ENCODE peak calls at places on chromosome 11, in ten cellular contexts. O is HFFc6; C is PC-3; T is activated naive CD4-positive, alpha-beta T cell; P is dermis microvascular lymphatic vessel endothelial cell; A is stimulated activated CD8-positive, alpha-beta memory T cell treated with anti-CD3 and anti-CD28 coated beads, Interleukin-4, amount 100 ng/mL, for 1 hour; B is body of pancreas; W is osteocyte; S is AG09309; Z is GM10248. Q is an unnamed sample.

GRCh38 chr11:70778828-70779365 is 380.6 kb downstream of the CTTN start:
- DNase-seq in P (no peak), B (no peak), S (no peak), T (no peak), A (no peak), C (no peak), O (no peak), W (no peak), Z (no peak), Q (no peak)

GRCh38 chr11:65430406-65431217 is 8.0 kb downstream of the NEAT1 start:
- DNase-seq in C (peak; percentile 26), W (no peak), A (no peak), Z (no peak), P (no peak), S (peak; percentile 46), O (peak; percentile 48), B (no peak), T (no peak), Q (peak; percentile 54)

GRCh38 chr11:3859373-3859881 is 4.0 kb downstream of the STIM1 start:
- DNase-seq in W (no peak), P (no peak), C (no peak), O (no peak), S (no peak), A (no peak), B (peak; percentile 44), Z (peak; percentile 67), T (no peak), Q (no peak)

GRCh38 chr11:83865636-83866461 is 579.7 kb upstream of the CCDC90B start:
- DNase-seq in P (no peak), S (no peak), W (no peak), O (no peak), Z (no peak), C (peak; percentile 7), T (no peak), A (no peak), B (no peak), Q (no peak)

GRCh38 chr11:106242723-106243405 is 165.4 kb downstream of the AASDHPPT start:
- DNase-seq in S (no peak), T (no peak), Z (no peak), W (no peak), A (no peak), B (no peak), P (no peak), C (no peak), O (no peak), Q (no peak)

GRCh38 chr11:47413351-47413750 is 5.0 kb downstream of the SLC39A13 start:
- DNase-seq in W (no peak), S (no peak), P (no peak), A (no peak), T (no peak), O (no peak), B (no peak), Z (no peak), C (no peak), Q (no peak)

GRCh38 chr11:86637976-86638375 is 34.4 kb downstream of the ME3 start:
- DNase-seq in Z (no peak), P (no peak), B (no peak), A (no peak), C (no peak), O (no peak), T (no peak), W (no peak), S (no peak), Q (no peak)

GRCh38 chr11:73349633-73350032 is 26.6 kb upstream of the RELT start:
- DNase-seq in C (no peak), O (no peak), S (no peak), T (no peak), Z (no peak), W (no peak), B (no peak), P (no peak), A (no peak), Q (no peak)

GRCh38 chr11:133065847-133066485 is 466.3 kb downstream of the OPCML start:
- DNase-seq in S (no peak), Z (no peak), B (no peak), W (no peak), T (no peak), C (no peak), P (no peak), O (peak; percentile 61), A (no peak), Q (no peak)

GRCh38 chr11:131910491-131911387 is 540.3 kb downstream of the NTM start:
- DNase-seq in Z (peak; percentile 29), T (no peak), B (no peak), A (no peak), S (no peak), P (no peak), W (no peak), C (no peak), O (no peak), Q (no peak)

GRCh38 chr11:20353829-20354434 is 9.6 kb upstream of the HTATIP2 start:
- DNase-seq in S (no peak), T (no peak), Z (peak; percentile 35), W (no peak), B (peak; percentile 33), A (no peak), O (peak; percentile 28), C (peak; percentile 65), P (no peak), Q (peak; percentile 58)

GRCh38 chr11:75639752-75640151 is 29.1 kb downstream of the MAP6 start:
- DNase-seq in S (no peak), O (peak; percentile 27), A (no peak), Z (no peak), B (peak; percentile 82), W (no peak), T (no peak), P (peak; percentile 71), C (no peak), Q (no peak)

GRCh38 chr11:59706518-59707285 is 6.9 kb downstream of the OR10V1 start:
- DNase-seq in C (peak; percentile 90), T (no peak), P (no peak), O (peak; percentile 97), W (no peak), B (peak; percentile 3), Z (no peak), S (peak; percentile 18), A (no peak), Q (peak; percentile 44)

GRCh38 chr11:115916596-115916995 is 412.4 kb upstream of the CADM1 start:
- DNase-seq in O (no peak), A (no peak), P (no peak), Z (no peak), S (no peak), B (no peak), T (no peak), C (no peak), W (no peak), Q (no peak)

GRCh38 chr11:64638017-64638664 is 47.1 kb downstream of the SLC22A12 start:
- DNase-seq in W (no peak), A (no peak), O (no peak), Z (no peak), P (no peak), B (no peak), C (no peak), T (no peak), S (no peak), Q (no peak)

GRCh38 chr11:69300124-69301032 is 6.4 kb downstream of the MYEOV start:
- DNase-seq in C (peak; percentile 87), Z (no peak), O (peak; percentile 90), W (no peak), S (no peak), P (no peak), B (no peak), A (no peak), T (no peak), Q (no peak)

GRCh38 chr11:93757924-93758865 is 16.7 kb downstream of the C11orf54 start:
- DNase-seq in T (no peak), P (no peak), C (no peak), Z (no peak), A (no peak), O (no peak), B (no peak), W (no peak), S (no peak), Q (no peak)

GRCh38 chr11:56849250-56849649 is 100.8 kb upstream of the OR9G4 start:
- DNase-seq in A (no peak), W (no peak), O (no peak), P (no peak), S (no peak), C (no peak), B (no peak), T (no peak), Z (no peak), Q (peak; percentile 47)

GRCh38 chr11:12075291-12075690 is 35.1 kb upstream of the MICAL2 start:
- DNase-seq in A (no peak), P (no peak), C (no peak), Z (no peak), O (no peak), W (no peak), T (no peak), S (no peak), B (no peak), Q (no peak)

GRCh38 chr11:64571410-64572091 is 19.5 kb upstream of the SLC22A12 start:
- DNase-seq in B (no peak), W (no peak), P (no peak), O (no peak), T (no peak), Z (no peak), S (no peak), A (no peak), C (no peak), Q (peak; percentile 82)